ENCODE peak calls at places on chromosomes 7 and 10, in ten cellular contexts. One of them, this sample, is unnamed.

GRCh38 chr7:22561356-22561755 is 61.4 kb upstream of the STEAP1B start:
- DNase-seq in GM23248: peak; percentile 100
- DNase-seq in heart right ventricle: peak; percentile 62
- DNase-seq in cardiac muscle cell: peak; percentile 92
- DNase-seq in A673: no peak
- DNase-seq in Peyer's patch: no peak
- DNase-seq in CD8-positive, alpha-beta T cell: no peak
- DNase-seq in lower lobe of right lung: peak; percentile 72
- DNase-seq in OCI-LY7: no peak
- DNase-seq in esophagus squamous epithelium: no peak
- DNase-seq in this sample: no peak

GRCh38 chr7:50069613-50070012 is 23.4 kb downstream of the ZPBP start:
- DNase-seq in Peyer's patch: peak; percentile 36
- DNase-seq in OCI-LY7: no peak
- DNase-seq in heart right ventricle: peak; percentile 23
- DNase-seq in A673: no peak
- DNase-seq in GM23248: peak; percentile 57
- DNase-seq in lower lobe of right lung: peak; percentile 51
- DNase-seq in esophagus squamous epithelium: no peak
- DNase-seq in cardiac muscle cell: no peak
- DNase-seq in CD8-positive, alpha-beta T cell: no peak
- DNase-seq in this sample: no peak

GRCh38 chr10:121990015-121990677 is 1.2 kb downstream of the TACC2 start:
- DNase-seq in lower lobe of right lung: no peak
- DNase-seq in esophagus squamous epithelium: no peak
- DNase-seq in CD8-positive, alpha-beta T cell: no peak
- DNase-seq in cardiac muscle cell: no peak
- DNase-seq in heart right ventricle: no peak
- DNase-seq in Peyer's patch: no peak
- DNase-seq in OCI-LY7: no peak
- DNase-seq in GM23248: no peak
- DNase-seq in A673: no peak
- DNase-seq in this sample: no peak

GRCh38 chr10:126634347-126634746 is 36.1 kb downstream of the C10orf90 start:
- DNase-seq in Peyer's patch: no peak
- DNase-seq in OCI-LY7: no peak
- DNase-seq in cardiac muscle cell: no peak
- DNase-seq in esophagus squamous epithelium: no peak
- DNase-seq in A673: no peak
- DNase-seq in lower lobe of right lung: no peak
- DNase-seq in GM23248: no peak
- DNase-seq in CD8-positive, alpha-beta T cell: no peak
- DNase-seq in heart right ventricle: no peak
- DNase-seq in this sample: no peak

GRCh38 chr10:27153325-27153724 is 859 bp downstream of the YME1L1 start:
- DNase-seq in cardiac muscle cell: no peak
- DNase-seq in Peyer's patch: no peak
- DNase-seq in A673: no peak
- DNase-seq in OCI-LY7: no peak
- DNase-seq in lower lobe of right lung: no peak
- DNase-seq in esophagus squamous epithelium: no peak
- DNase-seq in CD8-positive, alpha-beta T cell: no peak
- DNase-seq in heart right ventricle: no peak
- DNase-seq in GM23248: peak; percentile 24
- DNase-seq in this sample: no peak

GRCh38 chr10:133359972-133360610 is 2.3 kb upstream of the FUOM start:
- DNase-seq in CD8-positive, alpha-beta T cell: no peak
- DNase-seq in Peyer's patch: no peak
- DNase-seq in lower lobe of right lung: no peak
- DNase-seq in OCI-LY7: no peak
- DNase-seq in GM23248: no peak
- DNase-seq in A673: no peak
- DNase-seq in cardiac muscle cell: no peak
- DNase-seq in heart right ventricle: no peak
- DNase-seq in esophagus squamous epithelium: no peak
- DNase-seq in this sample: no peak

GRCh38 chr7:37128644-37129043 is 320.0 kb downstream of the ELMO1 start:
- DNase-seq in esophagus squamous epithelium: no peak
- DNase-seq in Peyer's patch: no peak
- DNase-seq in CD8-positive, alpha-beta T cell: no peak
- DNase-seq in OCI-LY7: no peak
- DNase-seq in A673: no peak
- DNase-seq in heart right ventricle: no peak
- DNase-seq in GM23248: no peak
- DNase-seq in lower lobe of right lung: no peak
- DNase-seq in cardiac muscle cell: no peak
- DNase-seq in this sample: no peak

GRCh38 chr10:100350914-100351485 is 4.0 kb downstream of the SCD start:
- DNase-seq in cardiac muscle cell: no peak
- DNase-seq in Peyer's patch: no peak
- DNase-seq in A673: no peak
- DNase-seq in CD8-positive, alpha-beta T cell: no peak
- DNase-seq in lower lobe of right lung: no peak
- DNase-seq in heart right ventricle: no peak
- DNase-seq in GM23248: no peak
- DNase-seq in esophagus squamous epithelium: no peak
- DNase-seq in OCI-LY7: no peak
- DNase-seq in this sample: no peak

GRCh38 chr7:41149576-41149975 is 553.3 kb downstream of the INHBA start:
- DNase-seq in OCI-LY7: no peak
- DNase-seq in esophagus squamous epithelium: no peak
- DNase-seq in Peyer's patch: no peak
- DNase-seq in lower lobe of right lung: no peak
- DNase-seq in CD8-positive, alpha-beta T cell: no peak
- DNase-seq in cardiac muscle cell: no peak
- DNase-seq in GM23248: no peak
- DNase-seq in heart right ventricle: no peak
- DNase-seq in A673: no peak
- DNase-seq in this sample: no peak

GRCh38 chr10:110416776-110417732 is 80.7 kb upstream of the DUSP5 start:
- DNase-seq in Peyer's patch: no peak
- DNase-seq in CD8-positive, alpha-beta T cell: no peak
- DNase-seq in cardiac muscle cell: no peak
- DNase-seq in lower lobe of right lung: no peak
- DNase-seq in A673: no peak
- DNase-seq in heart right ventricle: no peak
- DNase-seq in esophagus squamous epithelium: no peak
- DNase-seq in GM23248: peak; percentile 39
- DNase-seq in OCI-LY7: no peak
- DNase-seq in this sample: no peak

GRCh38 chr7:153022796-153023592 is 263.4 kb downstream of the ACTR3B start:
- DNase-seq in esophagus squamous epithelium: no peak
- DNase-seq in cardiac muscle cell: no peak
- DNase-seq in Peyer's patch: no peak
- DNase-seq in CD8-positive, alpha-beta T cell: no peak
- DNase-seq in lower lobe of right lung: no peak
- DNase-seq in A673: peak; percentile 16
- DNase-seq in GM23248: no peak
- DNase-seq in heart right ventricle: no peak
- DNase-seq in OCI-LY7: no peak
- DNase-seq in this sample: no peak

GRCh38 chr7:110382736-110383135 is 708.2 kb upstream of the LRRN3 start:
- DNase-seq in CD8-positive, alpha-beta T cell: no peak
- DNase-seq in lower lobe of right lung: no peak
- DNase-seq in A673: no peak
- DNase-seq in OCI-LY7: no peak
- DNase-seq in heart right ventricle: no peak
- DNase-seq in cardiac muscle cell: no peak
- DNase-seq in GM23248: no peak
- DNase-seq in esophagus squamous epithelium: no peak
- DNase-seq in Peyer's patch: no peak
- DNase-seq in this sample: no peak

GRCh38 chr10:29649561-29650551 is 15.1 kb upstream of the SVIL start:
- DNase-seq in Peyer's patch: no peak
- DNase-seq in heart right ventricle: no peak
- DNase-seq in cardiac muscle cell: no peak
- DNase-seq in CD8-positive, alpha-beta T cell: no peak
- DNase-seq in esophagus squamous epithelium: no peak
- DNase-seq in GM23248: peak; percentile 28
- DNase-seq in A673: no peak
- DNase-seq in OCI-LY7: no peak
- DNase-seq in lower lobe of right lung: no peak
- DNase-seq in this sample: no peak

GRCh38 chr10:27344568-27345454 is 104.2 kb upstream of the ACBD5 start:
- DNase-seq in CD8-positive, alpha-beta T cell: no peak
- DNase-seq in OCI-LY7: no peak
- DNase-seq in esophagus squamous epithelium: no peak
- DNase-seq in lower lobe of right lung: no peak
- DNase-seq in heart right ventricle: no peak
- DNase-seq in Peyer's patch: no peak
- DNase-seq in GM23248: no peak
- DNase-seq in cardiac muscle cell: no peak
- DNase-seq in A673: no peak
- DNase-seq in this sample: no peak

GRCh38 chr7:116441534-116441933 is 58.0 kb upstream of the CAV2 start:
- DNase-seq in GM23248: peak; percentile 70
- DNase-seq in heart right ventricle: no peak
- DNase-seq in esophagus squamous epithelium: no peak
- DNase-seq in OCI-LY7: no peak
- DNase-seq in A673: peak; percentile 82
- DNase-seq in CD8-positive, alpha-beta T cell: no peak
- DNase-seq in cardiac muscle cell: no peak
- DNase-seq in lower lobe of right lung: no peak
- DNase-seq in Peyer's patch: no peak
- DNase-seq in this sample: no peak

DNA sequence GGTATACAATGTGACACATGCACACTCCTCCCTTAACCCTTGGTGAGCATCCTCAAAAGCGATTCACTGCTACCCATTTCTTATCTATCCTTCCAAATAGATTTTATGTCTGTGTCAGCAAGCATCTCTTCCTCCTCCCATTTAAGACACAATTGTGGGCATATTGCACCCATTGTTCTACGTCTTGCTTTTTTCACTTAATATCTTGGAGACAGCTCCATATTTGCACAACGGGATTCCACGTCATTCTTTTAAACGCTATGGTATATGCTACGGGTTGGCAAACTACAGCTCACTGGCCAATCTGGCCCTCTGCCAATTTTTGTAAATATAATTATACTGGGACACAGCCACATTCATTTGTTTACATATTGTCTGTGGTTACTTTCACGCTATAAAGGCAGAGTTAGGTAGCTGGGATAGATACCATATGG is 88.6 kb downstream of the RNF216 start:
- DNase-seq in esophagus squamous epithelium: no peak
- DNase-seq in OCI-LY7: no peak
- DNase-seq in GM23248: peak; percentile 85
- DNase-seq in heart right ventricle: no peak
- DNase-seq in Peyer's patch: no peak
- DNase-seq in A673: no peak
- DNase-seq in cardiac muscle cell: no peak
- DNase-seq in lower lobe of right lung: no peak
- DNase-seq in CD8-positive, alpha-beta T cell: no peak
- DNase-seq in this sample: no peak
- H3K4me1 ChIP-seq in esophagus squamous epithelium: peaks cover 66% of the 10 kb centered on the region
- H3K4me1 ChIP-seq in OCI-LY7: peaks cover 42% of the 10 kb centered on the region
- H3K4me1 ChIP-seq in GM23248: peaks cover 84% of the 10 kb centered on the region
- H3K4me1 ChIP-seq in heart right ventricle: peaks cover 96% of the 10 kb centered on the region
- H3K4me1 ChIP-seq in Peyer's patch: peaks cover 6% of the 10 kb centered on the region
- H3K4me1 ChIP-seq in A673: peaks cover 18% of the 10 kb centered on the region
- H3K4me1 ChIP-seq in cardiac muscle cell: peaks cover 86% of the 10 kb centered on the region
- H3K4me1 ChIP-seq in lower lobe of right lung: peaks cover 99% of the 10 kb centered on the region
- H3K4me1 ChIP-seq in CD8-positive, alpha-beta T cell: peaks cover 95% of the 10 kb centered on the region
- H3K4me1 ChIP-seq in this sample: peaks cover 66% of the 10 kb centered on the region

GRCh38 chr7:64875658-64876406 is 27.2 kb upstream of the ZNF273 start:
- DNase-seq in A673: no peak
- DNase-seq in heart right ventricle: no peak
- DNase-seq in CD8-positive, alpha-beta T cell: no peak
- DNase-seq in OCI-LY7: no peak
- DNase-seq in esophagus squamous epithelium: no peak
- DNase-seq in GM23248: no peak
- DNase-seq in Peyer's patch: no peak
- DNase-seq in cardiac muscle cell: no peak
- DNase-seq in lower lobe of right lung: no peak
- DNase-seq in this sample: no peak

GRCh38 chr7:64875258-64875657 is 27.8 kb upstream of the ZNF273 start:
- DNase-seq in OCI-LY7: no peak
- DNase-seq in heart right ventricle: no peak
- DNase-seq in CD8-positive, alpha-beta T cell: no peak
- DNase-seq in esophagus squamous epithelium: no peak
- DNase-seq in GM23248: no peak
- DNase-seq in A673: no peak
- DNase-seq in Peyer's patch: no peak
- DNase-seq in cardiac muscle cell: no peak
- DNase-seq in lower lobe of right lung: no peak
- DNase-seq in this sample: no peak

GRCh38 chr7:64878684-64879083 is 24.4 kb upstream of the ZNF273 start:
- DNase-seq in A673: no peak
- DNase-seq in lower lobe of right lung: no peak
- DNase-seq in heart right ventricle: no peak
- DNase-seq in cardiac muscle cell: no peak
- DNase-seq in GM23248: peak; percentile 17
- DNase-seq in esophagus squamous epithelium: no peak
- DNase-seq in OCI-LY7: no peak
- DNase-seq in Peyer's patch: no peak
- DNase-seq in CD8-positive, alpha-beta T cell: no peak
- DNase-seq in this sample: no peak

GRCh38 chr7:64877714-64878610 is 25.1 kb upstream of the ZNF273 start:
- DNase-seq in A673: no peak
- DNase-seq in lower lobe of right lung: no peak
- DNase-seq in cardiac muscle cell: no peak
- DNase-seq in Peyer's patch: no peak
- DNase-seq in CD8-positive, alpha-beta T cell: no peak
- DNase-seq in OCI-LY7: no peak
- DNase-seq in GM23248: no peak
- DNase-seq in heart right ventricle: no peak
- DNase-seq in esophagus squamous epithelium: no peak
- DNase-seq in this sample: no peak

GRCh38 chr7:64876792-64877713 is 26.0 kb upstream of the ZNF273 start:
- DNase-seq in heart right ventricle: peak; percentile 71
- DNase-seq in A673: peak; percentile 43
- DNase-seq in OCI-LY7: no peak
- DNase-seq in cardiac muscle cell: peak; percentile 76
- DNase-seq in Peyer's patch: no peak
- DNase-seq in esophagus squamous epithelium: no peak
- DNase-seq in lower lobe of right lung: peak; percentile 68
- DNase-seq in GM23248: peak; percentile 41
- DNase-seq in CD8-positive, alpha-beta T cell: peak; percentile 49
- DNase-seq in this sample: peak; percentile 20
- H3K4me3 ChIP-seq in heart right ventricle: peak overlapping the region; percentile 42
- H3K4me3 ChIP-seq in A673: no peak overlapping the region
- H3K4me3 ChIP-seq in OCI-LY7: no peak overlapping the region
- H3K4me3 ChIP-seq in cardiac muscle cell: peak overlapping the region; percentile 24
- H3K4me3 ChIP-seq in Peyer's patch: peak overlapping the region; percentile 4
- H3K4me3 ChIP-seq in esophagus squamous epithelium: peak overlapping the region; percentile 27
- H3K4me3 ChIP-seq in lower lobe of right lung: peak overlapping the region; percentile 36
- H3K4me3 ChIP-seq in GM23248: peak overlapping the region; percentile 60
- H3K4me3 ChIP-seq in CD8-positive, alpha-beta T cell: peak overlapping the region; percentile 17
- H3K4me3 ChIP-seq in this sample: peak overlapping the region; percentile 12

GRCh38 chr10:129509835-129510234 is 42.8 kb downstream of the MGMT start:
- DNase-seq in esophagus squamous epithelium: no peak
- DNase-seq in lower lobe of right lung: no peak
- DNase-seq in heart right ventricle: no peak
- DNase-seq in Peyer's patch: no peak
- DNase-seq in OCI-LY7: no peak
- DNase-seq in A673: no peak
- DNase-seq in GM23248: no peak
- DNase-seq in cardiac muscle cell: no peak
- DNase-seq in CD8-positive, alpha-beta T cell: no peak
- DNase-seq in this sample: no peak
- H3K9me3 ChIP-seq in esophagus squamous epithelium: peaks cover 13% of the 10 kb centered on the region
- H3K9me3 ChIP-seq in lower lobe of right lung: no peaks in the 10 kb centered on the region
- H3K9me3 ChIP-seq in heart right ventricle: no peaks in the 10 kb centered on the region
- H3K9me3 ChIP-seq in Peyer's patch: peaks cover 6% of the 10 kb centered on the region
- H3K9me3 ChIP-seq in OCI-LY7: peaks cover 5% of the 10 kb centered on the region
- H3K9me3 ChIP-seq in A673: no peaks in the 10 kb centered on the region
- H3K9me3 ChIP-seq in GM23248: no peaks in the 10 kb centered on the region
- H3K9me3 ChIP-seq in cardiac muscle cell: no peaks in the 10 kb centered on the region
- H3K9me3 ChIP-seq in CD8-positive, alpha-beta T cell: no peaks in the 10 kb centered on the region
- H3K9me3 ChIP-seq in this sample: no peaks in the 10 kb centered on the region

GRCh38 chr10:103791291-103791690 is 64.1 kb downstream of the SH3PXD2A start:
- DNase-seq in Peyer's patch: no peak
- DNase-seq in esophagus squamous epithelium: no peak
- DNase-seq in cardiac muscle cell: no peak
- DNase-seq in OCI-LY7: no peak
- DNase-seq in A673: no peak
- DNase-seq in heart right ventricle: no peak
- DNase-seq in GM23248: no peak
- DNase-seq in lower lobe of right lung: no peak
- DNase-seq in CD8-positive, alpha-beta T cell: no peak
- DNase-seq in this sample: no peak
- H3K4me1 ChIP-seq in Peyer's patch: peaks cover 9% of the 10 kb centered on the region
- H3K4me1 ChIP-seq in esophagus squamous epithelium: peaks cover 26% of the 10 kb centered on the region
- H3K4me1 ChIP-seq in cardiac muscle cell: peaks cover 76% of the 10 kb centered on the region
- H3K4me1 ChIP-seq in OCI-LY7: no peaks in the 10 kb centered on the region
- H3K4me1 ChIP-seq in A673: peaks cover 59% of the 10 kb centered on the region
- H3K4me1 ChIP-seq in heart right ventricle: peaks cover 41% of the 10 kb centered on the region
- H3K4me1 ChIP-seq in GM23248: peaks cover 16% of the 10 kb centered on the region
- H3K4me1 ChIP-seq in lower lobe of right lung: peaks cover 36% of the 10 kb centered on the region
- H3K4me1 ChIP-seq in CD8-positive, alpha-beta T cell: no peaks in the 10 kb centered on the region
- H3K4me1 ChIP-seq in this sample: no peaks in the 10 kb centered on the region

This sample was measured in effector memory CD4-positive, alpha-beta T cell.